ENCODE peak calls at places on chromosomes 2 and 18, in seven cellular contexts. M is T-cell; R is CD8-positive, alpha-beta memory T cell; X is lung; G is stimulated activated naive B cell treated with anti-CD40 and anti-IgM and Interleukin-4, amounts not matched to agents 10 μg/mL and 1 μg/mL and 100 μg/mL, for 72 hours; V is MCF 10A; B is adipocyte. E is an unnamed sample.

GRCh38 chr18:13448028-13448795 is 229.7 kb downstream of the LDLRAD4 start:
- DNase-seq in M (no peak), R (no peak), X (no peak), G (no peak), V (no peak), B (no peak), E (no peak)

GRCh38 chr2:56889738-56890137 is 705.9 kb downstream of the CCDC85A start:
- DNase-seq in M (no peak), R (no peak), X (no peak), G (no peak), V (no peak), B (peak; percentile 18), E (no peak)

GRCh38 chr18:26089247-26090129 is 925 bp downstream of the SS18 start:
- DNase-seq in M (peak; percentile 2), R (no peak), X (no peak), G (no peak), V (peak; percentile 45), B (peak; percentile 61), E (no peak)

GRCh38 chr2:21118302-21118920 is 5.4 kb upstream of the TDRD15 start:
- DNase-seq in M (no peak), R (no peak), X (no peak), G (no peak), V (peak; percentile 40), B (peak; percentile 57), E (peak; percentile 48)

GRCh38 chr2:84902526-84902925 is 2.9 kb upstream of the TMSB10 start:
- DNase-seq in M (no peak), R (no peak), X (no peak), G (no peak), V (no peak), B (no peak), E (no peak)

GRCh38 chr2:145682536-145683157 is 1162.7 kb upstream of the ZEB2 start:
- DNase-seq in M (no peak), R (no peak), X (no peak), G (no peak), V (no peak), B (peak; percentile 3), E (no peak)

GRCh38 chr2:30300456-30301221 is 69.3 kb downstream of the LBH start:
- DNase-seq in M (no peak), R (no peak), X (no peak), G (no peak), V (no peak), B (peak; percentile 32), E (peak; percentile 34)

GRCh38 chr2:233100192-233100998 is 40.3 kb downstream of the INPP5D start:
- DNase-seq in M (peak; percentile 62), R (peak; percentile 58), X (no peak), G (peak; percentile 95), V (no peak), B (no peak), E (no peak)

GRCh38 chr2:15818186-15818795 is 122.1 kb upstream of the MYCN start:
- DNase-seq in M (no peak), R (no peak), X (no peak), G (no peak), V (no peak), B (no peak), E (no peak)

GRCh38 chr2:204479557-204479956 is 65.7 kb upstream of the PARD3B start:
- DNase-seq in M (no peak), R (no peak), X (no peak), G (no peak), V (peak; percentile 10), B (no peak), E (no peak)

GRCh38 chr2:113061896-113062770 is 3.1 kb downstream of the IL36RN start:
- DNase-seq in M (no peak), R (no peak), X (peak; percentile 25), G (no peak), V (no peak), B (no peak), E (no peak)

GRCh38 chr2:181546086-181546485 is 88.9 kb downstream of the ITGA4 start:
- DNase-seq in M (no peak), R (no peak), X (no peak), G (no peak), V (no peak), B (peak; percentile 5), E (peak; percentile 14)

GRCh38 chr18:53534695-53535094 is 689.8 kb downstream of the MBD2 start:
- DNase-seq in M (no peak), R (no peak), X (no peak), G (no peak), V (peak; percentile 60), B (no peak), E (peak; percentile 65)

GRCh38 chr2:19045151-19045550 is 313.3 kb downstream of the OSR1 start:
- DNase-seq in M (no peak), R (no peak), X (no peak), G (no peak), V (no peak), B (no peak), E (no peak)

GRCh38 chr2:71963295-71963694 is 184.4 kb downstream of the CYP26B1 start:
- DNase-seq in M (no peak), R (no peak), X (no peak), G (no peak), V (peak; percentile 67), B (no peak), E (no peak)

GRCh38 chr2:173669271-173669853 is 295.8 kb downstream of the SP3 start:
- DNase-seq in M (no peak), R (no peak), X (no peak), G (no peak), V (no peak), B (peak; percentile 17), E (no peak)